ENCODE peak calls at places on chromosomes 7 and 10, in six cellular contexts. A, B, K, C, Y and L are unnamed samples. For H3K27me3, the result is how much of the 10 kb centered on the place peaks cover.

GRCh38 chr10:113857210-113857609 is 2.7 kb downstream of the NHLRC2 start:
- DNase-seq in Y (no peak), A (no peak), C (no peak), K (no peak), B (no peak), L (no peak)

GRCh38 chr10:86207226-86207625 is 159.4 kb downstream of the GRID1 start:
- DNase-seq in K (no peak), C (no peak), B (no peak), Y (peak), A (no peak), L (no peak)

GRCh38 chr7:47942132-47942531 is 6.1 kb downstream of the PKD1L1 start:
- DNase-seq in Y (no peak), C (no peak), A (peak), K (no peak), B (no peak), L (no peak)

GRCh38 chr10:36671607-36672006 is 453.8 kb upstream of the ANKRD30A start:
- DNase-seq in C (no peak), A (no peak), K (no peak), Y (no peak), B (no peak), L (no peak)

GRCh38 chr7:131723926-131724325 is 167.5 kb upstream of the PODXL start:
- DNase-seq in A (peak), K (no peak), Y (no peak), C (peak), B (no peak), L (no peak)

GRCh38 chr10:32338262-32338661 is 8.7 kb downstream of the EPC1 start:
- DNase-seq in K (no peak), C (no peak), Y (no peak), A (no peak), B (no peak), L (no peak)

GRCh38 chr7:39934132-39934531 is 15.9 kb upstream of the CDK13 start:
- DNase-seq in Y (no peak), K (no peak), B (no peak), A (no peak), C (no peak), L (no peak)

GRCh38 chr10:68499544-68499943 is 27.8 kb upstream of the DNA2 start:
- DNase-seq in B (no peak), K (no peak), A (no peak), Y (no peak), C (no peak), L (no peak)

GRCh38 chr7:1537631-1538412 is 7.3 kb downstream of the MAFK start:
- DNase-seq in A (peak), B (no peak), Y (peak), C (peak), K (no peak), L (no peak)

GRCh38 chr7:34331102-34331501 is 326.9 kb upstream of the NPSR1 start:
- DNase-seq in Y (no peak), K (no peak), A (no peak), B (no peak), C (no peak), L (no peak)

DNA sequence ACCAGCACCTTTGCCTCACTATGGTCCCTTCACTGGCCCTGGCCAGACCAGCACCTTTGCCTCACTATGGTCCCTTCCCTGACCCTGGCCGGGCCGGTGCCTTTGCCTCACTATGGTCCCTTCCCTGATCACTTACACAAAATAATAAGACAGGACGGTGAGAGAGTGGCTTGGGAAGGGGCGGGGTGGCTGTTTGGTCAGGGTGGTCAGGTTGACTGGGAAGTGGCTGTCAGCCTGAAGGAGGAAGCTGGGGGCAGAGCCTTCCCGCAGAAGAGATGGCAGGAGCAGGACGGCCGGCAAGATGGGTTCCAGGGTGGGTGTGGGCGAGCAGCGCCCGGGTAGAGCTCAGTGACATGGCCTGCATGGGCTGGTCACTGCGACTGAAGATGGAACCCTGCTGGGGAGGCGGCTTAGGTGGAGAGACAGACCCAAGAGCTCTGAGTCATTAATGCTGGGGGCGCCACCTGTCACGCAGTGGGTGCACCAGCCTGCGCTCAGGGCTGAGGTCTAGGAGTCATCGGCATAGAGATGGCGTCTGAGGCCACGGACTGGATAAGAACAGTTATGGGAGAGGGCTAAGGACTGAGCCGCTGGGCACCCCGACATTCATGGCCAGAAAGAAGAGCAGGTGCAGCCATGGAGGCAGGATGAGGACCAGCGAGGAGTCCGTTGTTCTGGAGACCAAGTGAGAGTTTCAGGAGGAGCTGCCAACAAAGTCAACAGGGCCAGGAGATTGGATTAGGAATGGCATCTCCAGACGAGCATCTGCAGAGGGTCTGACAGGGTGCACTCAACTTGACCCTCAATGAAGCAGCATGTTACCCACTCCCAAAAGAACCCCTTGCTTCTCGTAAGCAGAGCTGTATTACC is 91.8 kb downstream of the CHST15 start:
- DNase-seq in A (no peak), Y (peak), K (no peak), C (peak), B (no peak), L (peak)
- H3K4me3 ChIP-seq in A (no peak), Y (no peak), K (no peak), C (no peak), B (no peak), L (no peak)

GRCh38 chr7:127618775-127619174 is 833 bp upstream of the PAX4 start:
- DNase-seq in B (no peak), A (no peak), C (no peak), K (no peak), Y (no peak), L (no peak)

GRCh38 chr7:127619681-127620405 is 1.9 kb upstream of the PAX4 start:
- DNase-seq in Y (no peak), K (no peak), A (no peak), B (no peak), C (no peak), L (no peak)

GRCh38 chr7:127620406-127621233 is 2.7 kb upstream of the PAX4 start:
- DNase-seq in K (no peak), A (no peak), Y (no peak), C (no peak), B (no peak), L (no peak)

GRCh38 chr7:127616709-127617108 is 1.2 kb downstream of the PAX4 start:
- DNase-seq in Y (no peak), A (no peak), C (no peak), K (no peak), B (no peak), L (no peak)

DNA sequence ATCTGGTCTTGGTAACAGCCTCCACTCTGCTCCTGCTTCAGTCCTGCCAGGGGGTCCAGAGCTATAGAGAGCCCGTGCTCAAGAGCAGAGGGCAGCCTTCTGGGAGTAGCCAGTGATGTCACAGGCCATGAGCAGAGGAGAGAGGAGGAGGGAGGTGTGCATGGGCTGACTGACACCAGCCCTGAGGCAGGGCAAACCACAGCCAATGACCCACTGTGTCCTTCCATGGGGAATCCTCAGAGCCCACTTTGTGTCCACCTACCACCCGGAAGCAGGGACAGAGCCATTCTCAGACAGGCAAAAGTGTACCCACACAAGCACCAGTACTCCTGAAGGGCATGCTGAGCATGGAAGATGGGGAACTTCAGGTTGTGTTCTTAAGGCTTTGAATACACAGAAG is at the start of gene PAX4:
- DNase-seq in C (no peak), B (no peak), K (no peak), Y (no peak), A (no peak), L (no peak)
- H3K27me3 ChIP-seq in C (under half), B (under half), K (under half), Y (under half), A (half or more), L (under half)

GRCh38 chr10:8051109-8051781 is 3.2 kb upstream of the GATA3 start:
- DNase-seq in B (no peak), Y (no peak), K (no peak), C (no peak), A (no peak), L (no peak)
- H3K4me3 ChIP-seq in B (peak), Y (peak), K (no peak), C (peak), A (peak), L (peak)

GRCh38 chr7:13259908-13260307 is 572.5 kb downstream of the ARL4A start:
- DNase-seq in K (no peak), C (no peak), A (no peak), B (no peak), Y (no peak), L (no peak)
- H3K27me3 ChIP-seq in K (under half), C (under half), A (under half), B (under half), Y (under half), L (under half)